ENCODE peak calls at places on chromosomes 3 and 15, in four cellular contexts. C, S, O and I are unnamed samples.

GRCh38 chr3:134054231-134054630 is 24.5 kb upstream of the SLCO2A1 start:
- DNase-seq in C (no peak), S (no peak), O (no peak), I (no peak)

GRCh38 chr3:66265627-66266026 is 44.8 kb downstream of the SLC25A26 start:
- DNase-seq in C (no peak), S (no peak), O (no peak), I (no peak)

GRCh38 chr15:45496658-45497057 is 25.9 kb downstream of the SLC30A4 start:
- DNase-seq in C (no peak), S (no peak), O (no peak), I (no peak)

GRCh38 chr3:40593351-40593750 is 68.6 kb downstream of the ZNF621 start:
- DNase-seq in C (no peak), S (no peak), O (no peak), I (no peak)

GRCh38 chr3:151086484-151087456 is 1.3 kb downstream of the MED12L start:
- DNase-seq in C (peak), S (peak), O (peak), I (peak)

GRCh38 chr3:21357241-21357640 is 393.8 kb downstream of the ZNF385D start:
- DNase-seq in C (no peak), S (no peak), O (no peak), I (no peak)

GRCh38 chr3:126983653-126984390 is 907 bp downstream of the PLXNA1 start:
- DNase-seq in C (peak), S (peak), O (no peak), I (no peak)

GRCh38 chr3:155585384-155585783 is 159.5 kb downstream of the PLCH1 start:
- DNase-seq in C (no peak), S (no peak), O (no peak), I (no peak)

GRCh38 chr3:141407043-141407442 is 38.7 kb downstream of the ZBTB38 start:
- DNase-seq in C (no peak), S (no peak), O (no peak), I (no peak)

GRCh38 chr15:50137893-50138292 is 18.9 kb upstream of the ATP8B4 start:
- DNase-seq in C (no peak), S (no peak), O (no peak), I (no peak)

GRCh38 chr3:125042725-125043406 is 12.9 kb downstream of the HEG1 start:
- DNase-seq in C (no peak), S (no peak), O (no peak), I (no peak)

GRCh38 chr15:100873029-100873677 is 6.5 kb upstream of the ALDH1A3 start:
- DNase-seq in C (peak), S (peak), O (peak), I (peak)

GRCh38 chr3:2360815-2361214 is 262.1 kb downstream of the CNTN4 start:
- DNase-seq in C (no peak), S (no peak), O (no peak), I (no peak)

GRCh38 chr15:74977599-74977998 is 17.8 kb upstream of the SCAMP5 start:
- DNase-seq in C (peak), S (no peak), O (no peak), I (no peak)

GRCh38 chr3:37024820-37025405 is 31.6 kb downstream of the MLH1 start:
- DNase-seq in C (no peak), S (no peak), O (no peak), I (no peak)

GRCh38 chr3:139764936-139765335 is 87.2 kb upstream of the NMNAT3 start:
- DNase-seq in C (no peak), S (no peak), O (no peak), I (no peak)

GRCh38 chr15:52114656-52115055 is 2.1 kb upstream of the BCL2L10 start:
- DNase-seq in C (no peak), S (no peak), O (no peak), I (no peak)

GRCh38 chr3:125150525-125151436 is 61.8 kb downstream of the SLC12A8 start:
- DNase-seq in C (peak), S (no peak), O (no peak), I (no peak)

GRCh38 chr3:185651971-185652370 is 65.9 kb downstream of the SENP2 start:
- DNase-seq in C (no peak), S (no peak), O (no peak), I (no peak)

GRCh38 chr3:194237110-194237509 is 101.2 kb downstream of the HES1 start:
- DNase-seq in C (no peak), S (no peak), O (no peak), I (no peak)

GRCh38 chr3:45306406-45307008 is 80.4 kb upstream of the TMEM158 start:
- DNase-seq in C (no peak), S (no peak), O (no peak), I (no peak)

GRCh38 chr15:84788500-84788899 is 28.7 kb upstream of the ALPK3 start:
- DNase-seq in C (no peak), S (no peak), O (no peak), I (no peak)

GRCh38 chr15:36401586-36401966 is 177.8 kb upstream of the CDIN1 start:
- DNase-seq in C (no peak), S (no peak), O (no peak), I (no peak)

GRCh38 chr3:139388961-139389551 is 391 bp downstream of the COPB2 start:
- DNase-seq in C (no peak), S (peak), O (peak), I (no peak)

GRCh38 chr3:191070762-191071365 is 128.2 kb upstream of the OSTN start:
- DNase-seq in C (no peak), S (no peak), O (no peak), I (no peak)

GRCh38 chr3:100103558-100104441 is 10.5 kb downstream of the FILIP1L start:
- DNase-seq in C (peak), S (no peak), O (peak), I (peak)

GRCh38 chr3:26350853-26351252 is 271.7 kb upstream of the LRRC3B start:
- DNase-seq in C (no peak), S (no peak), O (no peak), I (no peak)

GRCh38 chr3:138418556-138419206 is 15.7 kb upstream of the ESYT3 start:
- DNase-seq in C (no peak), S (no peak), O (no peak), I (no peak)

GRCh38 chr3:58349792-58350626 is 17.3 kb downstream of the PXK start:
- DNase-seq in C (no peak), S (no peak), O (peak), I (no peak)

GRCh38 chr3:38140326-38141172 is 2.1 kb downstream of the MYD88 start:
- DNase-seq in C (no peak), S (no peak), O (no peak), I (no peak)

GRCh38 chr3:38542401-38543298 is 46.5 kb downstream of the EXOG start:
- DNase-seq in C (no peak), S (no peak), O (no peak), I (no peak)

GRCh38 chr15:67165653-67166260 is 88.7 kb downstream of the AAGAB start:
- DNase-seq in C (no peak), S (no peak), O (no peak), I (no peak)

GRCh38 chr3:10561162-10561561 is 55.8 kb upstream of the ATP2B2 start:
- DNase-seq in C (no peak), S (no peak), O (no peak), I (no peak)

GRCh38 chr3:157176108-157176507 is 16.2 kb upstream of the CCNL1 start:
- DNase-seq in C (no peak), S (no peak), O (no peak), I (no peak)

GRCh38 chr3:183370391-183370790 is 58.0 kb downstream of the MCF2L2 start:
- DNase-seq in C (no peak), S (no peak), O (no peak), I (no peak)

GRCh38 chr15:68639926-68640600 is 61.3 kb downstream of the CORO2B start:
- DNase-seq in C (no peak), S (no peak), O (no peak), I (no peak)

GRCh38 chr3:138941259-138941885 is 5.6 kb downstream of the FOXL2 start:
- DNase-seq in C (peak), S (no peak), O (no peak), I (no peak)

GRCh38 chr3:31968927-31969418 is 12.1 kb downstream of the OSBPL10 start:
- DNase-seq in C (no peak), S (no peak), O (no peak), I (no peak)

GRCh38 chr15:60351066-60351465 is 46.7 kb downstream of the ANXA2 start:
- DNase-seq in C (no peak), S (no peak), O (no peak), I (no peak)

GRCh38 chr3:94179059-94179458 is 116.2 kb downstream of the NSUN3 start:
- DNase-seq in C (no peak), S (no peak), O (no peak), I (no peak)